ENCODE peak calls at places on chromosomes 1 and 21, in five cellular contexts. Z is transverse colon, M is AG04450, J is NB4, F is mesothelial cell of epicardium. D is an unnamed sample.

GRCh38 chr1:35807614-35808375 is at the start of gene AGO4:
- DNase-seq in Z (peak), M (no peak), J (peak), F (peak), D (peak)

GRCh38 chr1:90413519-90413918 is 303.6 kb downstream of the BARHL2 start:
- DNase-seq in Z (no peak), M (no peak), J (no peak), F (no peak), D (no peak)

GRCh38 chr1:17441265-17441992 is 2.0 kb upstream of the RCC2 start:
- DNase-seq in Z (no peak), M (no peak), J (peak), F (no peak), D (peak)

GRCh38 chr1:236759252-236759859 is 35.7 kb upstream of the MTR start:
- DNase-seq in Z (no peak), M (peak), J (peak), F (no peak), D (peak)

GRCh38 chr1:5830771-5831599 is 161.2 kb downstream of the NPHP4 start:
- DNase-seq in Z (no peak), M (no peak), J (peak), F (no peak), D (no peak)

GRCh38 chr1:221611930-221612777 is 129.7 kb downstream of the DUSP10 start:
- DNase-seq in Z (peak), M (peak), J (peak), F (no peak), D (peak)

GRCh38 chr1:97508653-97509218 is 412.1 kb downstream of the DPYD start:
- DNase-seq in Z (no peak), M (no peak), J (no peak), F (no peak), D (no peak)

GRCh38 chr1:147567594-147568381 is 26.5 kb downstream of the BCL9 start:
- DNase-seq in Z (peak), M (no peak), J (no peak), F (no peak), D (no peak)

GRCh38 chr1:30111431-30111830 is 612.0 kb downstream of the MATN1 start:
- DNase-seq in Z (peak), M (no peak), J (peak), F (peak), D (peak)

GRCh38 chr21:30336596-30336995 is 898 bp downstream of the KRTAP27-1 start:
- DNase-seq in Z (no peak), M (no peak), J (no peak), F (no peak), D (peak)

GRCh38 chr1:166353162-166353561 is 186.4 kb upstream of the FAM78B start:
- DNase-seq in Z (no peak), M (no peak), J (no peak), F (no peak), D (no peak)

GRCh38 chr21:39077816-39078215 is 105.4 kb downstream of the PSMG1 start:
- DNase-seq in Z (no peak), M (no peak), J (peak), F (no peak), D (peak)

GRCh38 chr1:238451006-238451405 is 560.3 kb upstream of the ZP4 start:
- DNase-seq in Z (no peak), M (no peak), J (no peak), F (no peak), D (no peak)

GRCh38 chr1:204075890-204076837 is 3.2 kb downstream of the SOX13 start:
- DNase-seq in Z (no peak), M (no peak), J (no peak), F (no peak), D (no peak)

GRCh38 chr1:29706936-29707335 is 470.6 kb downstream of the PTPRU start:
- DNase-seq in Z (no peak), M (no peak), J (peak), F (no peak), D (peak)

GRCh38 chr1:22447581-22448215 is 4.0 kb upstream of the ZBTB40 start:
- DNase-seq in Z (no peak), M (peak), J (no peak), F (no peak), D (peak)

GRCh38 chr1:27117733-27118439 is 37.0 kb downstream of the SLC9A1 start:
- DNase-seq in Z (no peak), M (no peak), J (no peak), F (no peak), D (no peak)

GRCh38 chr1:198179556-198179981 is 22.8 kb downstream of the NEK7 start:
- DNase-seq in Z (no peak), M (no peak), J (peak), F (no peak), D (peak)

DNA sequence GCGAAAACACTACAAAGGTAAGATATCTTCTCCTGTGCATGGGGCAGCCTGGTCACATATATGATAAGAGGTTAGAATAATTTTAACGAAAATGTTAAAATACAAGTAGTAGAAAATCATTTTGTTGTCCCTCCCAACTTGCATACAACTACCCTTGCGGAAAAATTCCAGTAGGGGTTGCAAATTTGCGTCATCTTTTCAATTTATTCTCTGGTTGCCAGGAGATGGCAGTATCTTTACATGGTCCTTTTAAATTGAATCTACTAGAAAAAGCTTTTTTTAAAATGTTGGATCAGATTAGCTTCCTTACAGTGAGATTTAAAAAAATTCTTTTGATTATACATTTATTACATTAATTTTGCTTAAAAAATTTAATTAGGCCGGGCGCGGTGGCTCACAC is 10.9 kb downstream of the S100PBP start:
- DNase-seq in Z (no peak), M (no peak), J (peak), F (no peak), D (peak)
- TF ChIP-seq CTCF in Z (peak), M (peak), J (no peak), F (no peak), D (no peak)

GRCh38 chr21:21373969-21374368 is 375.8 kb downstream of the NCAM2 start:
- DNase-seq in Z (no peak), M (no peak), J (no peak), F (no peak), D (no peak)
- TF ChIP-seq CTCF in Z (no peak), M (peak), J (no peak), F (no peak), D (no peak)

GRCh38 chr21:32578107-32578691 is 7.1 kb downstream of the TCP10L start:
- DNase-seq in Z (peak), M (no peak), J (peak), F (no peak), D (no peak)
- TF ChIP-seq CTCF in Z (peak), M (peak), J (no peak), F (no peak), D (peak)

GRCh38 chr1:53821380-53821779 is 16.7 kb downstream of the NDC1 start:
- DNase-seq in Z (no peak), M (no peak), J (no peak), F (no peak), D (no peak)
- TF ChIP-seq CTCF in Z (no peak), M (peak), J (no peak), F (no peak), D (no peak)

GRCh38 chr1:65231718-65232330 is 77.5 kb upstream of the DNAJC6 start:
- DNase-seq in Z (no peak), M (no peak), J (no peak), F (no peak), D (peak)

GRCh38 chr1:65233757-65234156 is 75.6 kb upstream of the DNAJC6 start:
- DNase-seq in Z (no peak), M (no peak), J (no peak), F (no peak), D (no peak)

GRCh38 chr1:65238010-65238409 is 71.3 kb upstream of the DNAJC6 start:
- DNase-seq in Z (no peak), M (no peak), J (no peak), F (no peak), D (no peak)

GRCh38 chr1:65232402-65233122 is 76.8 kb upstream of the DNAJC6 start:
- DNase-seq in Z (no peak), M (no peak), J (no peak), F (no peak), D (no peak)

DNA sequence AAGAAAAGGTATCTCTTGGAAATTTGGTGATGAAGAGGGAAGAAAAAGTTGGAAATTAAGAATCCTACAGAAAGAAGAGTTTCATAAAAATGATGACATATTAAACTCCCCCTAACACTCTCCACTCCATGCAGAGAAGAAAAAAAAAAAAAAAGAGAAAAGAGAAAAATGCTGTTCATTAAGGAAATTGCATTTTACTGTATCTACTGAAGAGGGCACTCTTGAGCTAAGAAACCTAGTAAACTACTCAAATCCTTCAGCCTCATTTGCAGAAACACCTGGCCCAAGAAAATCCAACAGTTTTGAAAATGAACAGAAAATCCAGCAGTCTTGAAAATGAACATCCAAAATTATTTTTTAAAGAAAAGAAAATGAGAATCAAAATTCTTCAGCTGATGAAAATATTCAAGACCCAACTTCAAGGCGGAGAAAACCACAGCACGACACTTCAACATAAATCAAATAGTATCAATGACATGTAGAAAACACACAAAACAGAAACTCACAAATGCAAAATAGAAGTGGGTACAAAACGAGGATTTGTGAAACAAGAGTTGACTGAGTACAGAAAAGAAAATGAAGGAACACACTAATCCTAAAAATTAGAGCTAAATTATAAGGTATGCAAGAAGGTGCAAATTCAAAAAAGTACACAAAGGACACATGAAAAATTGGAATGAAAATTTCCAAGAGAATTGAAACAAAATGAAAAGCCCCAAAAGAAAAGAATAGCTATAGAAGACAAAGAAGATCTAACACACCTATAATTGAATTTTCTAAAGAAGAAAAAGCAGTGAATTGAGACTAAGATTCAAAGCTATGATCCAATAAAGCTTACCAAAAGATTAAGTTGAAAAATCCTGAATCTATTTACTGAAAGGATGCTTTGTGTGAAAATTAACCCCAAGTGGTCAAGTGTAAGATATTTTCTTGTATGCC is 73.2 kb upstream of the DNAJC6 start:
- DNase-seq in Z (no peak), M (no peak), J (peak), F (no peak), D (peak)
- TF ChIP-seq CTCF in Z (peak), M (peak), J (peak), F (no peak), D (peak)

GRCh38 chr1:8740034-8740449 is 77.4 kb downstream of the RERE start:
- DNase-seq in Z (no peak), M (peak), J (no peak), F (no peak), D (peak)
- TF ChIP-seq CTCF in Z (no peak), M (no peak), J (no peak), F (no peak), D (no peak)

DNA sequence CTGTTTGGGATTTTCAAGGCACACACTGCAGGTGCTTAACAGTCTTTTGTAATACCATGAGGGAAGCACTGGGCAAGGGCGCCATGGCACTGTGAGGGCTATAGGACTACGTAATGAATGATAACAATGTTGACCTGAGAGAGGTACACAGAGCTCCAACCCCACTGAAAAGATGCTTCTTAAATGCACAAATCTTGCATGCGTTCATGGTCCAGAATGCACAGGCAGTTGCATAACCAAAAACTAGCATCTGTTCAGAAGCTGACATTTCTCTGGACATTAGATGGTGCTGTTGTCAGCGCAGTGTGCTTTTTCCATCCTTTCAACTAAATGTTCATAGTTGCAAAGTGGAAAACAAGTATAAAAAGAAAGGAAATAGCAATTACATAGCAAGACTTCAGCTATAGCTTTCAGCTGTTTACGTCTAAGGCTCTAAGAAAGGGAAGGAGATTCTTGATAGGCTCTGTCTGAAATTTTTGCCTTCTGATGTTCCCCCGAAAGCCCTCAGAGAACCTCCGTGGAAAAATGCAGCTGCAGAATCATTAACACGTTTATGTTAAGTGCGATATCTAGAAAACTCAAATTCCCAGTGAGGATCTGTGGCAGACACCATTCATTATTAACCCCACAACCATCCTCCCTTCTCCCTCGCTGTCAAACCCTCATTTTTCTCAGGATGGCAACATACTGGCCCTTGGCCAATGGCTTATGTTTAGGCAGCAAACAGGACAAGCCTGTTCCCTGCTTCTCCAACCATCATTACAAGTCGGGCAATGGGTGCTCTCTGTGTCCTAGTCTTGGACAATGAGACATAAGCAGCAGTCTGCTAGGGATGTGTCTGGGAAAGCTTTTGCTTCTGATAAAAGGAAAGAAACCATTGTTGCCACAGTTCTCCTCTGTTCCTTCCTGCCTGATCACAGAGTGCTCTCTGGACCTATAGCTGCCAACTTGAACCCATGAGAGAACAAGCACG is 8.2 kb upstream of the TARBP1 start:
- DNase-seq in Z (peak), M (peak), J (peak), F (no peak), D (peak)
- TF ChIP-seq CTCF in Z (peak), M (peak), J (peak), F (no peak), D (peak)